ENCODE peak calls at places on chromosomes 1 and 21, in five cellular contexts. J, T, Y, Z and X are unnamed samples.
A peak's percentile ranks its signal among the peaks of the same experiment; 100 is the strongest.

GRCh38 chr1:228416217-228416971 is at the start of gene TRIM17:
- DNase-seq in J (no peak), T (peak; percentile 82), Y (no peak), Z (peak; percentile 70), X (peak; percentile 66)

GRCh38 chr1:156845055-156845952 is 13.6 kb downstream of the INSRR start:
- DNase-seq in J (no peak), T (peak; percentile 54), Y (no peak), Z (no peak), X (peak; percentile 42)

GRCh38 chr1:5830771-5831599 is 161.2 kb downstream of the NPHP4 start:
- DNase-seq in J (peak; percentile 22), T (peak; percentile 71), Y (no peak), Z (peak; percentile 39), X (no peak)

GRCh38 chr1:200243042-200243437 is 166.8 kb downstream of the ZNF281 start:
- DNase-seq in J (no peak), T (no peak), Y (no peak), Z (no peak), X (no peak)

GRCh38 chr1:45410850-45411509 is 70.7 kb upstream of the MUTYH start:
- DNase-seq in J (no peak), T (no peak), Y (no peak), Z (no peak), X (no peak)

GRCh38 chr1:162997499-162998285 is 71.5 kb upstream of the RGS4 start:
- DNase-seq in J (no peak), T (no peak), Y (no peak), Z (no peak), X (no peak)

GRCh38 chr1:94230920-94231319 is 6.5 kb downstream of the ARHGAP29 start:
- DNase-seq in J (no peak), T (no peak), Y (no peak), Z (no peak), X (no peak)

GRCh38 chr21:37762606-37763005 is 153.7 kb downstream of the KCNJ6 start:
- DNase-seq in J (no peak), T (no peak), Y (no peak), Z (no peak), X (no peak)

GRCh38 chr1:236794585-236795034 is 482 bp upstream of the MTR start:
- DNase-seq in J (no peak), T (no peak), Y (no peak), Z (no peak), X (no peak)

GRCh38 chr1:246814890-246815289 is 90.7 kb downstream of the SCCPDH start:
- DNase-seq in J (no peak), T (no peak), Y (no peak), Z (no peak), X (no peak)

GRCh38 chr1:64934115-64934880 is 32.1 kb downstream of the JAK1 start:
- DNase-seq in J (no peak), T (no peak), Y (peak; percentile 39), Z (no peak), X (no peak)

GRCh38 chr1:56190975-56191768 is 388.2 kb downstream of the PLPP3 start:
- DNase-seq in J (no peak), T (no peak), Y (no peak), Z (no peak), X (no peak)

GRCh38 chr1:9612162-9612845 is 23.6 kb downstream of the TMEM201 start:
- DNase-seq in J (no peak), T (no peak), Y (no peak), Z (no peak), X (no peak)

GRCh38 chr1:30303387-30303786 is 420.0 kb downstream of the MATN1 start:
- DNase-seq in J (no peak), T (no peak), Y (no peak), Z (no peak), X (no peak)

GRCh38 chr1:17071794-17072193 is 18.0 kb upstream of the SDHB start:
- DNase-seq in J (no peak), T (no peak), Y (no peak), Z (no peak), X (no peak)
- TF ChIP-seq CTCF in J (no peak), T (no peak), Y (no peak), Z (no peak), X (no peak)

DNA sequence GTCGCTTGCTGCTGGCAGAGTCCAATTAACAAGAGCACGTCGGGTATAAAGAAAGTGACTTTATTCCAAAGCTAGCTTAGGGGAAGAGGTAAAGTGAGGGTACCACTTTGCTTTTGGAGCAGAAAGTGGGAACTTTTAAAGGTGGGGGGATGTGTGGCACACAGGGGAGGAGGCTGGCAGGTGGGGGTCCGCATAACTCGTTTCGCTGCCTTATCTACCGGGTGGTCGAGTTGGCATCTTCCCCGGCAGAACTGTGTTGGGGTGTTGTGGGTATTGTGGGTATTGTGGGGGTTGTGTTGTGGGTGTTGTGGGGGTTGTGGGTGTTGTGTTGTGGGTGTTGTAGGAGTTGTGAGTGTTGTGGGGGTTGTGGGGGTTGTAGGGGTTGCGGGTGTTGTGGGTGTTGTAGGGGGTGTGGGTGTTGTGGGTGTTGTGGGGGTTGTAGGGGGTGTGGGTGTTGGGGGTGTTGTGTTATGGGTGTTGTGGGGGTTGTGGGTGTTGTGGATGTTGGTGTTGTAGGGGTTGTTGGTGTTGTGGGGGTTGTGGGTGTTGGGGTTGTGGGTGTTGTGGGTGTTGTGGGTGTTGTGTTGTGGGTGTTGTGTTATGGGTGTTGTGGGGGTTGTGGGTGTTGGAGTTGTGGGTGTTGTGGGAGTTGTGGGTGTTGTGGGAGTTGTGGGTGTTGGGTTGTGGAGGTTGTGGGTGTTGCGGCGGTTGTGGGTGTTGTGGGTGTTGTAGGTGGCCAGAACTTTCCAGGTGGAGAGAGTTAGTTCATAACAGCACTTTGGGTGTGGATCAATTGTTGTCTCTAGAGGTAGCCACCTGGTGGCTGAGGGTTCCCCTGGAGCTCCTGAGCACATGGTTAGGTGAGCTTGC is 52.7 kb downstream of the AGPAT3 start:
- DNase-seq in J (no peak), T (no peak), Y (no peak), Z (no peak), X (peak; percentile 70)
- TF ChIP-seq CTCF in J (no peak), T (no peak), Y (no peak), Z (no peak), X (peak; percentile 46)

DNA sequence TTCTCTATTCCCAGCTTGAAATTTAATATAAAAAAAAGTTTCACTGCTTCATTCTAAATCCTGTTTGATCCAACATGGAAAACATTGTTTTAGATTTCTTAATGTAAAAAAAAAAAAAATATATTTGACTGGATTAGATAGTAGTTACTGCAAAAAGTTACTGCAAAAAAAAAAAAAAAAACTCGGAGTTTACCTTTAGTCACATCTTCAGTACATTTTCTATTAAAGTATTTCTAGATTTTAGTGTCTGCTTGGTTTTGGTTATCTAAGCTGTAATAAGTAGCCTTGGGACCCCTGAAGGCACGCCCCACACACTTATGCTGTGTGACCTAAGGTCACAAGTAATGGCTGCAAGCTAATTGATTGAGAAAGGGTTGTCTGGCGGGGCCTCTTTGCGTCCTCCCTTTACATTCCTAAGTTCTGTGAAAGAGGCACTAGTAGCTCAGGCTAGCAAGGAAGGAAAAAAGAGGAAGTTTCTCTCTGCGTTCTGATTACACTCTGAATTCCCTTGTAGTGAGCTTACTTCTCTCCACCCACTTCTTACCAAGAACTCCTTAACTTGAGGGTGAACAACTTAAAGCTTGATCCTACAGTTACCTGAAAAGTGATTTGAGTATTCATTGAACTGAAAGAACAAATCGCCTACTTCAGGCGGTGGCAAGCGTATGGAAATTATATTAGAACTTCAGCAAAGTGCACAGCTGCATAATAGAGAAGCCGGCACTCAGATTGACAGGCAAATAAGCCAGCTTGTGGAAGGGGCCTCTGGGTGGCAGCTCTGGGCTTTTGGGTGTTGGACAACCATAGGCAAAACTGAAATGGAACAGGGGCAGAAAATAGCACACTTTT is 464.2 kb downstream of the USP25 start:
- DNase-seq in J (no peak), T (peak; percentile 55), Y (peak; percentile 75), Z (peak; percentile 26), X (no peak)
- TF ChIP-seq CTCF in J (no peak), T (no peak), Y (no peak), Z (no peak), X (no peak)

DNA sequence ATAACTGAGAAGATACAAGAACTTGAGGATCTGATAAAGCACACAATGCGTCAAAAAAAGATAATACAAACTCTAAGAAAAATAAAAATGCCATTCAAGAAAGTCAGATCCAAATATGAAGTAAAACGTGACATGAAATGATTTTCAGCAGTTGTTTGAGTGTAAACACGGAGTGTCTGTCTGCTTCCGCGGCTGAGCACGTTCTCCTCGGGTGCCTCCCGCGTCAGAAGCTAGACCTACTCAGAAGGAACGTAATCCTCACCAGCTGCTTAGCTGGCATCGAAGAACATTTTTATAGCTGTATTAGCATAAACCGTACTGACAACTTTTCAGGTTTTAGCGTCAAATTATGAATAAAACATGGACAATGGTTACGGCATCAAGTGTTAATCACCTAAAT is 40.3 kb downstream of the RCAN1 start:
- DNase-seq in J (no peak), T (no peak), Y (no peak), Z (no peak), X (no peak)
- TF ChIP-seq CTCF in J (no peak), T (no peak), Y (no peak), Z (no peak), X (no peak)